ENCODE peak calls at places on chromosomes 3 and 15, in nine cellular contexts. One of them, this sample, is unnamed.

GRCh38 chr3:153704115-153704514 is 417.1 kb upstream of the ARHGEF26 start:
- DNase-seq in fibroblast of lung: no peak
- DNase-seq in astrocyte of the spinal cord: no peak
- DNase-seq in psoas muscle: no peak
- DNase-seq in fibroblast of villous mesenchyme: no peak
- DNase-seq in GM12878: no peak
- DNase-seq in tibial artery: no peak
- DNase-seq in Panc1: no peak
- DNase-seq in CD8-positive, alpha-beta T cell: no peak
- DNase-seq in this sample: no peak

GRCh38 chr3:139201446-139202225 is 142.2 kb upstream of the MRPS22 start:
- DNase-seq in GM12878: no peak
- DNase-seq in CD8-positive, alpha-beta T cell: no peak
- DNase-seq in psoas muscle: no peak
- DNase-seq in astrocyte of the spinal cord: no peak
- DNase-seq in fibroblast of villous mesenchyme: no peak
- DNase-seq in tibial artery: no peak
- DNase-seq in fibroblast of lung: no peak
- DNase-seq in Panc1: no peak
- DNase-seq in this sample: no peak

GRCh38 chr15:96774216-96774615 is 443.7 kb downstream of the NR2F2 start:
- DNase-seq in tibial artery: no peak
- DNase-seq in fibroblast of lung: no peak
- DNase-seq in astrocyte of the spinal cord: no peak
- DNase-seq in Panc1: no peak
- DNase-seq in CD8-positive, alpha-beta T cell: no peak
- DNase-seq in psoas muscle: no peak
- DNase-seq in fibroblast of villous mesenchyme: no peak
- DNase-seq in GM12878: no peak
- DNase-seq in this sample: no peak

GRCh38 chr15:33194237-33194636 is 277 bp downstream of the FMN1 start:
- DNase-seq in fibroblast of villous mesenchyme: no peak
- DNase-seq in psoas muscle: no peak
- DNase-seq in Panc1: no peak
- DNase-seq in fibroblast of lung: peak
- DNase-seq in tibial artery: no peak
- DNase-seq in CD8-positive, alpha-beta T cell: no peak
- DNase-seq in GM12878: no peak
- DNase-seq in astrocyte of the spinal cord: no peak
- DNase-seq in this sample: no peak

GRCh38 chr15:44308874-44309273 is 20.4 kb downstream of the GOLM2 start:
- DNase-seq in GM12878: no peak
- DNase-seq in fibroblast of villous mesenchyme: no peak
- DNase-seq in astrocyte of the spinal cord: no peak
- DNase-seq in Panc1: no peak
- DNase-seq in psoas muscle: no peak
- DNase-seq in CD8-positive, alpha-beta T cell: no peak
- DNase-seq in fibroblast of lung: no peak
- DNase-seq in tibial artery: no peak
- DNase-seq in this sample: no peak

GRCh38 chr15:80992436-80992835 is 2.8 kb upstream of the MESD start:
- DNase-seq in GM12878: no peak
- DNase-seq in fibroblast of villous mesenchyme: no peak
- DNase-seq in fibroblast of lung: no peak
- DNase-seq in astrocyte of the spinal cord: no peak
- DNase-seq in tibial artery: no peak
- DNase-seq in psoas muscle: no peak
- DNase-seq in CD8-positive, alpha-beta T cell: no peak
- DNase-seq in Panc1: no peak
- DNase-seq in this sample: no peak

GRCh38 chr3:40971191-40972168 is 227.8 kb upstream of the CTNNB1 start:
- DNase-seq in CD8-positive, alpha-beta T cell: no peak
- DNase-seq in astrocyte of the spinal cord: peak
- DNase-seq in psoas muscle: peak
- DNase-seq in fibroblast of lung: peak
- DNase-seq in GM12878: peak
- DNase-seq in fibroblast of villous mesenchyme: peak
- DNase-seq in tibial artery: peak
- DNase-seq in Panc1: peak
- DNase-seq in this sample: peak

GRCh38 chr15:25683911-25684310 is 179.2 kb downstream of the ATP10A start:
- DNase-seq in fibroblast of villous mesenchyme: no peak
- DNase-seq in astrocyte of the spinal cord: no peak
- DNase-seq in fibroblast of lung: no peak
- DNase-seq in CD8-positive, alpha-beta T cell: peak
- DNase-seq in tibial artery: no peak
- DNase-seq in psoas muscle: no peak
- DNase-seq in GM12878: no peak
- DNase-seq in Panc1: no peak
- DNase-seq in this sample: no peak

GRCh38 chr3:129166579-129167332 is 5.9 kb upstream of the ISY1 start:
- DNase-seq in GM12878: no peak
- DNase-seq in fibroblast of villous mesenchyme: no peak
- DNase-seq in CD8-positive, alpha-beta T cell: no peak
- DNase-seq in tibial artery: no peak
- DNase-seq in Panc1: no peak
- DNase-seq in psoas muscle: no peak
- DNase-seq in fibroblast of lung: no peak
- DNase-seq in astrocyte of the spinal cord: no peak
- DNase-seq in this sample: no peak

GRCh38 chr3:129162729-129163579 is 2.1 kb upstream of the ISY1 start:
- DNase-seq in fibroblast of lung: peak
- DNase-seq in Panc1: no peak
- DNase-seq in astrocyte of the spinal cord: no peak
- DNase-seq in psoas muscle: no peak
- DNase-seq in fibroblast of villous mesenchyme: peak
- DNase-seq in GM12878: no peak
- DNase-seq in tibial artery: no peak
- DNase-seq in CD8-positive, alpha-beta T cell: no peak
- DNase-seq in this sample: no peak

GRCh38 chr3:129161860-129162271 is 1.0 kb upstream of the ISY1 start:
- DNase-seq in psoas muscle: no peak
- DNase-seq in astrocyte of the spinal cord: no peak
- DNase-seq in tibial artery: no peak
- DNase-seq in CD8-positive, alpha-beta T cell: peak
- DNase-seq in fibroblast of lung: peak
- DNase-seq in Panc1: no peak
- DNase-seq in GM12878: no peak
- DNase-seq in fibroblast of villous mesenchyme: peak
- DNase-seq in this sample: peak

GRCh38 chr3:129164500-129164899 is 3.6 kb upstream of the ISY1 start:
- DNase-seq in GM12878: no peak
- DNase-seq in fibroblast of villous mesenchyme: no peak
- DNase-seq in CD8-positive, alpha-beta T cell: no peak
- DNase-seq in tibial artery: no peak
- DNase-seq in psoas muscle: no peak
- DNase-seq in fibroblast of lung: no peak
- DNase-seq in Panc1: no peak
- DNase-seq in astrocyte of the spinal cord: no peak
- DNase-seq in this sample: no peak

DNA sequence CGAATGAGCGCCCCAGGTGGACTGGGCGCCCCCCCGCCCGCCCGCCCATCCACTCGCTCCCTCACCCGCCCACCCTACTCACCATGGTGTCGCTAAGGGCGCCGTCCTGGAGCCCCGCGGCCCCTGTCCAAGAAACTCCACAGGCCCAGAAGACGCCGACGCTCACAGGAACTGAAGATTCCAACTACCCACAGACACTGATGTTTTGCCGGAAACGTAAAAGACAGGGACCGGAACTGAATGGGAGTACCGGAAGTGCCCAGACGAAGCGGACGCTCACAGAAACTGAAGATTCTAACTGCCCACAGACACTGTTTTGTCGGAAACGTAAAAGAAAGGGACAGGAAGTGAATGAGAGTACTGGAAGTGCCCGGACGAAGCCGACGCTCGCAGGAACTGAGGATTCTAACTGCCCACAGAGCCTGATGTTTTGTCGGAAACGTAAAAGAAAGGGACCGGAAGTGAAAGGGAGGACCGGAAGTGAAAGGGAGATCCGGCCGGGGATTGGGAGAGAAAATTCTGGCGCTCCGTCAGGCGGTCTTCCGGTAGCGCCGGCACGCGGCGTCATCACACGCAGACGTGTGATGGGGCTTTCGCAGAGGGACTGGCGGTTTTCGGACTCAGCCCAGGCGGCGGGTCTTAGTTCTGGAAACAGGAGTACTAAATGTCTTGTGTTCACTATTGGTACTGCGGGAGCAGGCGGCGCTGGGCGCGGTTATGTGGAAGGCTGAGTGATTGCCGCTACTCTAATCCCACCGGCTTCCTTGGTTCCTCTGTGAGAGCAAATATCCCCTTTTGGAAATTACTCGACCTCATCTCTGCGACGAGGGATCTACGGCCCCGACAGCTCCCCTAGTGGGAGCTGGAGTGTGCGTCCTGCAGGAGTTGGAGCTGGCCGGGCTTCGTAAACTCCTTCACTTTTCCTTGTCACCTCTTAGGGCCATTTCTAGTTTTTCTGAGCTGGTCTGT is at the start of gene ISY1:
- DNase-seq in tibial artery: peak
- DNase-seq in psoas muscle: peak
- DNase-seq in fibroblast of lung: peak
- DNase-seq in CD8-positive, alpha-beta T cell: peak
- DNase-seq in astrocyte of the spinal cord: peak
- DNase-seq in GM12878: peak
- DNase-seq in Panc1: peak
- DNase-seq in fibroblast of villous mesenchyme: peak
- DNase-seq in this sample: peak
- TF ChIP-seq CTCF in tibial artery: peak
- TF ChIP-seq CTCF in psoas muscle: peak
- TF ChIP-seq CTCF in fibroblast of lung: peak
- TF ChIP-seq CTCF in CD8-positive, alpha-beta T cell: peak
- TF ChIP-seq CTCF in astrocyte of the spinal cord: peak
- TF ChIP-seq CTCF in GM12878: peak
- TF ChIP-seq CTCF in Panc1: peak
- TF ChIP-seq CTCF in fibroblast of villous mesenchyme: peak
- TF ChIP-seq CTCF in this sample: peak

DNA sequence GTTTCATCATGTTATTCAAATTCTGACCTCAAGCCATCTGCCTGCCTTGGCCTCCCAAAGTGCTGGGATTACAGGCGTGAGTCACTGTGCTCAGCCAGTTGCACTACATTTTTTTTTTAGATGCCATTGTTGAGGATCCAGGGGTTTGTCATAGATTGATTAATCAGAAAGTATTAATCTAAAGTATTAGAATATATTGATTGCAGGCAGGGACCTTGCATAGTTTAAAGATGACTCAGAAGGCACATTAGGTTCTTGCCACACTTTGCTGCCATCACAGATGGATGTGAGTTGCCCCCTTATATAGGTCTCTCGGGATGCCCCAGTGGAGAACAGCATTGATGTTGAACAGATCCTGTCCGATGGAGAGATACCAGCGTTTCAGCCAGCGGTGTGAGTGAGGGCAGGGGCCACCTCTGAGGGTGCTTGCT is 41.1 kb downstream of the IGF1R start:
- DNase-seq in tibial artery: no peak
- DNase-seq in CD8-positive, alpha-beta T cell: no peak
- DNase-seq in fibroblast of lung: peak
- DNase-seq in fibroblast of villous mesenchyme: peak
- DNase-seq in GM12878: no peak
- DNase-seq in astrocyte of the spinal cord: no peak
- DNase-seq in Panc1: no peak
- DNase-seq in psoas muscle: no peak
- DNase-seq in this sample: peak
- TF ChIP-seq CTCF in tibial artery: no peak
- TF ChIP-seq CTCF in CD8-positive, alpha-beta T cell: no peak
- TF ChIP-seq CTCF in fibroblast of lung: no peak
- TF ChIP-seq CTCF in fibroblast of villous mesenchyme: no peak
- TF ChIP-seq CTCF in GM12878: no peak
- TF ChIP-seq CTCF in astrocyte of the spinal cord: no peak
- TF ChIP-seq CTCF in Panc1: no peak
- TF ChIP-seq CTCF in psoas muscle: no peak
- TF ChIP-seq CTCF in this sample: no peak

GRCh38 chr15:62241135-62241770 is 76.2 kb upstream of the C2CD4B start:
- DNase-seq in psoas muscle: no peak
- DNase-seq in tibial artery: no peak
- DNase-seq in GM12878: no peak
- DNase-seq in Panc1: no peak
- DNase-seq in astrocyte of the spinal cord: no peak
- DNase-seq in fibroblast of villous mesenchyme: peak
- DNase-seq in CD8-positive, alpha-beta T cell: no peak
- DNase-seq in fibroblast of lung: no peak
- DNase-seq in this sample: no peak

GRCh38 chr15:62240697-62241096 is 75.6 kb upstream of the C2CD4B start:
- DNase-seq in tibial artery: no peak
- DNase-seq in GM12878: no peak
- DNase-seq in CD8-positive, alpha-beta T cell: no peak
- DNase-seq in astrocyte of the spinal cord: no peak
- DNase-seq in fibroblast of lung: no peak
- DNase-seq in Panc1: no peak
- DNase-seq in psoas muscle: no peak
- DNase-seq in fibroblast of villous mesenchyme: no peak
- DNase-seq in this sample: no peak

GRCh38 chr15:62242999-62243398 is 77.9 kb upstream of the C2CD4B start:
- DNase-seq in tibial artery: no peak
- DNase-seq in GM12878: no peak
- DNase-seq in CD8-positive, alpha-beta T cell: no peak
- DNase-seq in astrocyte of the spinal cord: no peak
- DNase-seq in fibroblast of lung: no peak
- DNase-seq in fibroblast of villous mesenchyme: no peak
- DNase-seq in Panc1: no peak
- DNase-seq in psoas muscle: no peak
- DNase-seq in this sample: no peak

GRCh38 chr15:62248277-62248974 is 83.3 kb upstream of the C2CD4B start:
- DNase-seq in fibroblast of villous mesenchyme: no peak
- DNase-seq in tibial artery: no peak
- DNase-seq in CD8-positive, alpha-beta T cell: no peak
- DNase-seq in fibroblast of lung: no peak
- DNase-seq in astrocyte of the spinal cord: no peak
- DNase-seq in Panc1: no peak
- DNase-seq in GM12878: no peak
- DNase-seq in psoas muscle: no peak
- DNase-seq in this sample: no peak

DNA sequence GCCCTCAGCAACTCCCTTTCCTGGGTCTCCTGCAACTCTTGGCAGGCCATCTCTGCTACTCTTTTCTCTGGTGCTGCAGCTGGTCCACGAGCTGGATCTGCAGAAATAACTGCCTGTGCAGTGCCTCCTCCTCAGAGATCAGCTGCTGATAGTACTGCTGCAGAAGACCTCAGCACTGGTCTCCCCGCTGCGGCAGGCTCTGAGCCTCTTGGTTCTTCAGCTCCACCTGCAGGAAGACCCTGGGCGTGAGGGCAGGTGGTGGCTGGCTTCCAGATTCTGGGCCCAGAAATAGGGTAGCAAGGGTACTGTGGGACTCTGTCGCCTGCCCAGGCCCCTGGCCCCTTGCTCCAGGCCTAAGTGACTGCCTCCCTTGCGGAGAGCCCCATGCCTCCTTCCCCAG is 79.7 kb upstream of the C2CD4B start:
- DNase-seq in Panc1: no peak
- DNase-seq in fibroblast of lung: no peak
- DNase-seq in astrocyte of the spinal cord: no peak
- DNase-seq in GM12878: no peak
- DNase-seq in fibroblast of villous mesenchyme: no peak
- DNase-seq in CD8-positive, alpha-beta T cell: no peak
- DNase-seq in psoas muscle: no peak
- DNase-seq in tibial artery: no peak
- DNase-seq in this sample: no peak
- TF ChIP-seq CTCF in Panc1: no peak
- TF ChIP-seq CTCF in fibroblast of lung: no peak
- TF ChIP-seq CTCF in astrocyte of the spinal cord: no peak
- TF ChIP-seq CTCF in GM12878: no peak
- TF ChIP-seq CTCF in fibroblast of villous mesenchyme: no peak
- TF ChIP-seq CTCF in CD8-positive, alpha-beta T cell: no peak
- TF ChIP-seq CTCF in psoas muscle: no peak
- TF ChIP-seq CTCF in tibial artery: no peak
- TF ChIP-seq CTCF in this sample: no peak

GRCh38 chr15:52657338-52657737 is 21.9 kb downstream of the ATOSA start:
- DNase-seq in Panc1: no peak
- DNase-seq in GM12878: no peak
- DNase-seq in tibial artery: no peak
- DNase-seq in astrocyte of the spinal cord: peak
- DNase-seq in fibroblast of lung: peak
- DNase-seq in psoas muscle: no peak
- DNase-seq in fibroblast of villous mesenchyme: no peak
- DNase-seq in CD8-positive, alpha-beta T cell: no peak
- DNase-seq in this sample: peak

GRCh38 chr15:52653451-52653964 is 25.7 kb downstream of the ATOSA start:
- DNase-seq in Panc1: peak
- DNase-seq in psoas muscle: no peak
- DNase-seq in astrocyte of the spinal cord: peak
- DNase-seq in GM12878: no peak
- DNase-seq in fibroblast of lung: peak
- DNase-seq in CD8-positive, alpha-beta T cell: no peak
- DNase-seq in fibroblast of villous mesenchyme: peak
- DNase-seq in tibial artery: no peak
- DNase-seq in this sample: peak

GRCh38 chr15:52658955-52659354 is 20.2 kb downstream of the ATOSA start:
- DNase-seq in CD8-positive, alpha-beta T cell: no peak
- DNase-seq in psoas muscle: no peak
- DNase-seq in tibial artery: no peak
- DNase-seq in astrocyte of the spinal cord: no peak
- DNase-seq in fibroblast of lung: no peak
- DNase-seq in Panc1: no peak
- DNase-seq in GM12878: peak
- DNase-seq in fibroblast of villous mesenchyme: no peak
- DNase-seq in this sample: peak

GRCh38 chr15:52652984-52653383 is 26.2 kb downstream of the ATOSA start:
- DNase-seq in astrocyte of the spinal cord: peak
- DNase-seq in tibial artery: no peak
- DNase-seq in fibroblast of lung: peak
- DNase-seq in fibroblast of villous mesenchyme: peak
- DNase-seq in CD8-positive, alpha-beta T cell: no peak
- DNase-seq in psoas muscle: no peak
- DNase-seq in Panc1: no peak
- DNase-seq in GM12878: no peak
- DNase-seq in this sample: peak

DNA sequence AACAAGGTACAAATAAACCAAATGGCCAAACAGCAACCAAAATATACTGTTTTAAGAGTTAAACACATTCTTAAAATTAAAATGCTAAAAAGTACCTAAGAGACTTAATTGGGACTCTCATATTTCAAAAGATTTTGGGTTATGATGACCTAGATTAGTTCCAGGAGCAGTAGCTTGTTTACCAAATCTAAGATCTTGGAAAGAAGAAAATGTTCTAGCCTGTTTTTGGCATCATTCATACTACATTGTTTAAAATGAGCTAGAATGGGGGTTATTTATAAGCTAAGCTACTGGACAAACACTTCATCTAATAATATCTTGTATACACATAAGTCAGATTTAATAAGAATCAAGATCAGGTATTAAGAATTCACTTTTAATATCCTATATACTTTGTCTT is 22.8 kb downstream of the ATOSA start:
- DNase-seq in fibroblast of lung: no peak
- DNase-seq in psoas muscle: no peak
- DNase-seq in GM12878: no peak
- DNase-seq in Panc1: no peak
- DNase-seq in CD8-positive, alpha-beta T cell: no peak
- DNase-seq in fibroblast of villous mesenchyme: no peak
- DNase-seq in tibial artery: no peak
- DNase-seq in astrocyte of the spinal cord: no peak
- DNase-seq in this sample: peak
- TF ChIP-seq CTCF in fibroblast of lung: no peak
- TF ChIP-seq CTCF in psoas muscle: no peak
- TF ChIP-seq CTCF in GM12878: no peak
- TF ChIP-seq CTCF in Panc1: no peak
- TF ChIP-seq CTCF in CD8-positive, alpha-beta T cell: no peak
- TF ChIP-seq CTCF in fibroblast of villous mesenchyme: no peak
- TF ChIP-seq CTCF in tibial artery: no peak
- TF ChIP-seq CTCF in astrocyte of the spinal cord: no peak
- TF ChIP-seq CTCF in this sample: no peak